ENCODE peak calls at places on chromosomes 3 and 15, in ten cellular contexts. One of them, this sample, is unnamed.

GRCh38 chr15:33592864-33593263 is 282.1 kb downstream of the RYR3 start:
- DNase-seq in AG09309: no peak
- DNase-seq in AG10803: no peak
- DNase-seq in CD8-positive, alpha-beta T cell: no peak
- DNase-seq in BJ: no peak
- DNase-seq in GM23338: peak; percentile 47
- DNase-seq in AG04449: no peak
- DNase-seq in heart left ventricle: no peak
- DNase-seq in ovary: no peak
- DNase-seq in pancreas: no peak
- DNase-seq in this sample: no peak

GRCh38 chr15:38320181-38320580 is 67.5 kb downstream of the SPRED1 start:
- DNase-seq in heart left ventricle: no peak
- DNase-seq in CD8-positive, alpha-beta T cell: no peak
- DNase-seq in AG04449: no peak
- DNase-seq in BJ: no peak
- DNase-seq in ovary: no peak
- DNase-seq in AG09309: no peak
- DNase-seq in AG10803: no peak
- DNase-seq in GM23338: no peak
- DNase-seq in pancreas: no peak
- DNase-seq in this sample: peak; percentile 54

GRCh38 chr3:145170101-145170500 is 990.9 kb downstream of the PLOD2 start:
- DNase-seq in pancreas: no peak
- DNase-seq in BJ: no peak
- DNase-seq in AG04449: no peak
- DNase-seq in ovary: no peak
- DNase-seq in CD8-positive, alpha-beta T cell: no peak
- DNase-seq in AG10803: no peak
- DNase-seq in GM23338: no peak
- DNase-seq in AG09309: no peak
- DNase-seq in heart left ventricle: no peak
- DNase-seq in this sample: no peak

GRCh38 chr3:175564335-175564734 is 705.2 kb downstream of the NAALADL2 start:
- DNase-seq in AG04449: no peak
- DNase-seq in AG10803: peak; percentile 0
- DNase-seq in CD8-positive, alpha-beta T cell: no peak
- DNase-seq in AG09309: no peak
- DNase-seq in pancreas: no peak
- DNase-seq in BJ: no peak
- DNase-seq in ovary: no peak
- DNase-seq in heart left ventricle: no peak
- DNase-seq in GM23338: no peak
- DNase-seq in this sample: peak; percentile 3

GRCh38 chr3:130760922-130761321 is 14.3 kb upstream of the PIK3R4 start:
- DNase-seq in AG04449: no peak
- DNase-seq in AG10803: no peak
- DNase-seq in CD8-positive, alpha-beta T cell: no peak
- DNase-seq in AG09309: no peak
- DNase-seq in heart left ventricle: no peak
- DNase-seq in ovary: no peak
- DNase-seq in pancreas: no peak
- DNase-seq in BJ: no peak
- DNase-seq in GM23338: no peak
- DNase-seq in this sample: no peak

GRCh38 chr3:113485161-113485609 is 29.8 kb downstream of the SPICE1 start:
- DNase-seq in CD8-positive, alpha-beta T cell: peak; percentile 49
- DNase-seq in BJ: no peak
- DNase-seq in AG10803: no peak
- DNase-seq in heart left ventricle: no peak
- DNase-seq in pancreas: no peak
- DNase-seq in ovary: no peak
- DNase-seq in AG09309: no peak
- DNase-seq in GM23338: peak; percentile 16
- DNase-seq in AG04449: no peak
- DNase-seq in this sample: no peak

GRCh38 chr3:161275919-161276318 is 54.8 kb downstream of the NMD3 start:
- DNase-seq in pancreas: no peak
- DNase-seq in ovary: no peak
- DNase-seq in AG09309: no peak
- DNase-seq in AG10803: no peak
- DNase-seq in AG04449: no peak
- DNase-seq in GM23338: no peak
- DNase-seq in BJ: no peak
- DNase-seq in heart left ventricle: no peak
- DNase-seq in CD8-positive, alpha-beta T cell: no peak
- DNase-seq in this sample: no peak

GRCh38 chr15:39462691-39463090 is 118.2 kb upstream of the THBS1 start:
- DNase-seq in GM23338: no peak
- DNase-seq in BJ: no peak
- DNase-seq in ovary: no peak
- DNase-seq in pancreas: no peak
- DNase-seq in AG04449: no peak
- DNase-seq in AG09309: no peak
- DNase-seq in heart left ventricle: no peak
- DNase-seq in AG10803: peak; percentile 45
- DNase-seq in CD8-positive, alpha-beta T cell: no peak
- DNase-seq in this sample: peak; percentile 80

GRCh38 chr15:60787737-60788513 is 309.0 kb upstream of the ICE2 start:
- DNase-seq in pancreas: no peak
- DNase-seq in CD8-positive, alpha-beta T cell: peak; percentile 27
- DNase-seq in GM23338: peak; percentile 66
- DNase-seq in AG09309: no peak
- DNase-seq in AG10803: no peak
- DNase-seq in ovary: no peak
- DNase-seq in AG04449: no peak
- DNase-seq in BJ: no peak
- DNase-seq in heart left ventricle: no peak
- DNase-seq in this sample: no peak

GRCh38 chr3:149536429-149536828 is 61.9 kb downstream of the TM4SF4 start:
- DNase-seq in ovary: peak; percentile 59
- DNase-seq in heart left ventricle: peak; percentile 86
- DNase-seq in CD8-positive, alpha-beta T cell: no peak
- DNase-seq in pancreas: peak; percentile 78
- DNase-seq in GM23338: peak; percentile 78
- DNase-seq in AG10803: peak; percentile 64
- DNase-seq in AG09309: no peak
- DNase-seq in AG04449: no peak
- DNase-seq in BJ: no peak
- DNase-seq in this sample: peak; percentile 73

GRCh38 chr3:98972720-98973119 is 71.2 kb upstream of the DCBLD2 start:
- DNase-seq in AG10803: no peak
- DNase-seq in ovary: no peak
- DNase-seq in BJ: no peak
- DNase-seq in CD8-positive, alpha-beta T cell: no peak
- DNase-seq in heart left ventricle: no peak
- DNase-seq in GM23338: no peak
- DNase-seq in AG04449: no peak
- DNase-seq in AG09309: no peak
- DNase-seq in pancreas: no peak
- DNase-seq in this sample: no peak

GRCh38 chr3:131903988-131904415 is 130.8 kb downstream of the CPNE4 start:
- DNase-seq in ovary: no peak
- DNase-seq in AG09309: peak; percentile 94
- DNase-seq in CD8-positive, alpha-beta T cell: no peak
- DNase-seq in heart left ventricle: no peak
- DNase-seq in GM23338: no peak
- DNase-seq in pancreas: no peak
- DNase-seq in BJ: peak; percentile 69
- DNase-seq in AG04449: peak; percentile 99
- DNase-seq in AG10803: peak; percentile 99
- DNase-seq in this sample: peak; percentile 94
- H3K4me3 ChIP-seq in ovary: no peak overlapping the region
- H3K4me3 ChIP-seq in AG09309: no peak overlapping the region
- H3K4me3 ChIP-seq in CD8-positive, alpha-beta T cell: no peak overlapping the region
- H3K4me3 ChIP-seq in heart left ventricle: no peak overlapping the region
- H3K4me3 ChIP-seq in GM23338: no peak overlapping the region
- H3K4me3 ChIP-seq in pancreas: no peak overlapping the region
- H3K4me3 ChIP-seq in BJ: no peak overlapping the region
- H3K4me3 ChIP-seq in AG04449: no peak overlapping the region
- H3K4me3 ChIP-seq in AG10803: no peak overlapping the region
- H3K4me3 ChIP-seq in this sample: no peak overlapping the region

GRCh38 chr3:166900866-166901577 is 479.1 kb downstream of the ZBBX start:
- DNase-seq in CD8-positive, alpha-beta T cell: no peak
- DNase-seq in ovary: no peak
- DNase-seq in AG09309: no peak
- DNase-seq in BJ: no peak
- DNase-seq in heart left ventricle: no peak
- DNase-seq in AG10803: no peak
- DNase-seq in GM23338: no peak
- DNase-seq in pancreas: no peak
- DNase-seq in AG04449: no peak
- DNase-seq in this sample: no peak

GRCh38 chr3:166902374-166902773 is 477.7 kb downstream of the ZBBX start:
- DNase-seq in AG04449: no peak
- DNase-seq in heart left ventricle: no peak
- DNase-seq in GM23338: no peak
- DNase-seq in AG10803: no peak
- DNase-seq in CD8-positive, alpha-beta T cell: no peak
- DNase-seq in AG09309: no peak
- DNase-seq in BJ: no peak
- DNase-seq in ovary: no peak
- DNase-seq in pancreas: no peak
- DNase-seq in this sample: no peak
- TF ChIP-seq CTCF in AG04449: no peak
- TF ChIP-seq CTCF in heart left ventricle: no peak
- TF ChIP-seq CTCF in GM23338: no peak
- TF ChIP-seq CTCF in AG10803: no peak
- TF ChIP-seq CTCF in CD8-positive, alpha-beta T cell: no peak
- TF ChIP-seq CTCF in AG09309: no peak
- TF ChIP-seq CTCF in BJ: no peak
- TF ChIP-seq CTCF in ovary: no peak
- TF ChIP-seq CTCF in pancreas: no peak
- TF ChIP-seq CTCF in this sample: no peak

GRCh38 chr15:99435138-99435695 is 130.6 kb upstream of the MEF2A start:
- DNase-seq in ovary: no peak
- DNase-seq in pancreas: peak; percentile 72
- DNase-seq in BJ: no peak
- DNase-seq in GM23338: no peak
- DNase-seq in AG04449: no peak
- DNase-seq in CD8-positive, alpha-beta T cell: no peak
- DNase-seq in AG10803: no peak
- DNase-seq in AG09309: no peak
- DNase-seq in heart left ventricle: no peak
- DNase-seq in this sample: no peak

GRCh38 chr15:99435761-99436346 is 129.9 kb upstream of the MEF2A start:
- DNase-seq in ovary: no peak
- DNase-seq in CD8-positive, alpha-beta T cell: no peak
- DNase-seq in AG09309: no peak
- DNase-seq in AG10803: peak; percentile 34
- DNase-seq in AG04449: no peak
- DNase-seq in heart left ventricle: no peak
- DNase-seq in pancreas: peak; percentile 35
- DNase-seq in BJ: no peak
- DNase-seq in GM23338: no peak
- DNase-seq in this sample: no peak

GRCh38 chr15:99433757-99434211 is 132.0 kb upstream of the MEF2A start:
- DNase-seq in AG09309: no peak
- DNase-seq in CD8-positive, alpha-beta T cell: no peak
- DNase-seq in AG04449: no peak
- DNase-seq in ovary: no peak
- DNase-seq in pancreas: peak; percentile 35
- DNase-seq in BJ: no peak
- DNase-seq in GM23338: no peak
- DNase-seq in AG10803: no peak
- DNase-seq in heart left ventricle: no peak
- DNase-seq in this sample: no peak

GRCh38 chr15:99433026-99433756 is 132.6 kb upstream of the MEF2A start:
- DNase-seq in CD8-positive, alpha-beta T cell: no peak
- DNase-seq in GM23338: no peak
- DNase-seq in BJ: no peak
- DNase-seq in AG09309: no peak
- DNase-seq in pancreas: peak; percentile 53
- DNase-seq in AG10803: no peak
- DNase-seq in heart left ventricle: no peak
- DNase-seq in ovary: no peak
- DNase-seq in AG04449: no peak
- DNase-seq in this sample: peak; percentile 59

DNA sequence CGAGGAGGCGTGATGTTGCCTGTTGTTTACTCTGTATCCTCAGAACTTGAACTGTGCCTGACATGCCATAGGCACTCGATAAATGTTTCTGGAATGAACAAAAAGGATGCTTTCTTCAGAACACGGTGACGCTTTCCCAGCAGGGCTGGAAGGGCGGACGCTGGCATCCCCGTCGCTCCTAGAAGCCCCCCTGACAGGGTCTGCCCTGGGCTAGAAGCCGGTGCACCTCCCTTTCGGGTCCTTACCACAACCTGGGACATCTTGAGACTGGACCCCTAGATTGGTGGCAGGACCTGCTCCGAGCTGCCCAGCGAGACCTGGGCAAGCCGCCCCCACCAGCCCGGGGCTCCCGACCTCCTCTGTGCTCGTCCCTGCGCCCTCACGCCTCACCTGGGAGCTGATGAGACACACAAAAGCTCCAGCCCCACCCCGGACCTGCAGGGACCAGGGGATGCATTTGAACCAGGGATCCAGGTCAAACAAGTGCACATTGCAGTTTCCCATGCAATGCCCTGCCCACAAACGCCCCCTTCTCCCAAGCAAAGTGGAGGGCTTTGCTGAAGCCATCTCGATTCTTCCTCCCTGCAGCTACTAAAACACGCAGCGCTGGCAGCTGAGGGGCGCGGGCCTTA is 131.2 kb upstream of the MEF2A start:
- DNase-seq in AG04449: no peak
- DNase-seq in GM23338: no peak
- DNase-seq in CD8-positive, alpha-beta T cell: no peak
- DNase-seq in BJ: no peak
- DNase-seq in heart left ventricle: no peak
- DNase-seq in AG10803: no peak
- DNase-seq in pancreas: peak; percentile 41
- DNase-seq in AG09309: no peak
- DNase-seq in ovary: no peak
- DNase-seq in this sample: no peak
- H3K4me3 ChIP-seq in AG04449: no peak overlapping the region
- H3K4me3 ChIP-seq in GM23338: no peak overlapping the region
- H3K4me3 ChIP-seq in CD8-positive, alpha-beta T cell: no peak overlapping the region
- H3K4me3 ChIP-seq in BJ: no peak overlapping the region
- H3K4me3 ChIP-seq in heart left ventricle: no peak overlapping the region
- H3K4me3 ChIP-seq in AG10803: no peak overlapping the region
- H3K4me3 ChIP-seq in pancreas: no peak overlapping the region
- H3K4me3 ChIP-seq in AG09309: no peak overlapping the region
- H3K4me3 ChIP-seq in ovary: no peak overlapping the region
- H3K4me3 ChIP-seq in this sample: no peak overlapping the region

DNA sequence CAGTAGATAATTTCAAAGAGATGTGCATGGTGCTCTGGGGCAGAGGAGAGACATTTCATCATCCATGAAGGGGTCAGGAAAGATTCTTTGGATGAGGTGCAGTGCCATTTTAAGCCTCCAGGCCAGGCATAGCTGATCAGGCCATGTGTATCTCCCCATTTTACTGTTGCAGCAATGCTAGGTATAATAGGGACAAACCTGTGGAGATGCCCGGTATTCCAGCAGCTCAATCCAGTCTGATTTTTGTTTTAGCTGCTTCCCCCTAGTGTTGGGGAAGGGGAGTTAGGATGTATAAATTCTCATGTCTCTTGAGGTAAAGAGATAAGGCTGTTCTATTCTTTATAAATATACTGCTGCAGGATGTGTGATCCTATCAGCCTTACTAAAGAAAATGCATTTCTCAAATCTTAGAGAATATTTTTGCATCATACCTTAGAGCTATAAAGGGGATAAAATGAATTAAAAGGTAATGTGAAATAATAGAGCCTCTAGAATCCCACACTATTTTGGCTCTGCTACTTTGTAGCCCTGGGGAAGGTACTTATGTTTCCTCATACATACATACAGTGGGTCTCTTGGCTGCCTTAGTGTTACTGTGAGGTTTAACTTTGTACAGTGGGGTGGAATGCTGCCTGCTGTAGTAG is 5.2 kb downstream of the CDV3 start:
- DNase-seq in AG04449: no peak
- DNase-seq in AG10803: peak; percentile 40
- DNase-seq in CD8-positive, alpha-beta T cell: no peak
- DNase-seq in ovary: no peak
- DNase-seq in heart left ventricle: no peak
- DNase-seq in GM23338: peak; percentile 64
- DNase-seq in AG09309: no peak
- DNase-seq in pancreas: no peak
- DNase-seq in BJ: no peak
- DNase-seq in this sample: peak; percentile 70
- TF ChIP-seq CTCF in AG04449: peak; percentile 42
- TF ChIP-seq CTCF in AG10803: peak; percentile 51
- TF ChIP-seq CTCF in CD8-positive, alpha-beta T cell: peak; percentile 57
- TF ChIP-seq CTCF in ovary: no peak
- TF ChIP-seq CTCF in heart left ventricle: peak; percentile 44
- TF ChIP-seq CTCF in GM23338: peak; percentile 58
- TF ChIP-seq CTCF in AG09309: peak; percentile 63
- TF ChIP-seq CTCF in pancreas: peak; percentile 35
- TF ChIP-seq CTCF in BJ: peak; percentile 64
- TF ChIP-seq CTCF in this sample: peak; percentile 64

This sample was measured in cardiac fibroblast.